ENCODE peak calls at places on chromosome 1, in ten cellular contexts. R is AG10803, K is foreskin keratinocyte, B is HFF-Myc, V is type B pancreatic cell, I is GM10248, T is OCI-LY7, G is AG09309, S is GM20000, J is neural crest cell. Q is an unnamed sample.
A peak's percentile ranks its signal among the peaks of the same experiment; 100 is the strongest.

GRCh38 chr1:1432951-1433803 is 2.3 kb upstream of the VWA1 start:
- DNase-seq in R (no peak), K (no peak), B (no peak), V (peak; percentile 77), I (peak; percentile 25), T (no peak), G (no peak), S (peak; percentile 47), J (peak; percentile 78), Q (peak; percentile 55)

GRCh38 chr1:209648931-209649776 is 3.1 kb downstream of the LAMB3 start:
- DNase-seq in R (peak; percentile 86), K (peak; percentile 66), B (peak; percentile 85), V (no peak), I (no peak), T (no peak), G (peak; percentile 89), S (no peak), J (no peak), Q (no peak)

GRCh38 chr1:208033236-208033635 is 122.3 kb upstream of the CD34 start:
- DNase-seq in R (no peak), K (no peak), B (no peak), V (no peak), I (no peak), T (no peak), G (no peak), S (no peak), J (no peak), Q (no peak)

GRCh38 chr1:19484793-19485361 is 462 bp downstream of the CAPZB start:
- DNase-seq in R (no peak), K (no peak), B (no peak), V (no peak), I (no peak), T (no peak), G (no peak), S (no peak), J (peak; percentile 46), Q (no peak)

GRCh38 chr1:6074192-6074901 is 28.7 kb downstream of the KCNAB2 start:
- DNase-seq in R (no peak), K (no peak), B (no peak), V (no peak), I (no peak), T (no peak), G (no peak), S (no peak), J (no peak), Q (no peak)

GRCh38 chr1:202710070-202711025 is at the start of gene SYT2:
- DNase-seq in R (no peak), K (no peak), B (no peak), V (peak; percentile 80), I (no peak), T (no peak), G (no peak), S (no peak), J (peak; percentile 57), Q (no peak)

GRCh38 chr1:12617511-12617900 is 504 bp downstream of the DHRS3 start:
- DNase-seq in R (no peak), K (no peak), B (no peak), V (no peak), I (peak; percentile 58), T (no peak), G (no peak), S (peak; percentile 65), J (no peak), Q (peak; percentile 66)

GRCh38 chr1:10803971-10804820 is 7.8 kb upstream of the CASZ1 start:
- DNase-seq in R (no peak), K (peak; percentile 71), B (no peak), V (no peak), I (no peak), T (no peak), G (no peak), S (no peak), J (no peak), Q (no peak)

GRCh38 chr1:20266141-20266540 is 24.5 kb upstream of the VWA5B1 start:
- DNase-seq in R (no peak), K (no peak), B (no peak), V (no peak), I (no peak), T (no peak), G (no peak), S (no peak), J (no peak), Q (no peak)

GRCh38 chr1:22714455-22714854 is 3.8 kb downstream of the EPHB2 start:
- DNase-seq in R (no peak), K (no peak), B (no peak), V (no peak), I (no peak), T (no peak), G (no peak), S (no peak), J (no peak), Q (no peak)

GRCh38 chr1:22711591-22712501 is 1.2 kb downstream of the EPHB2 start:
- DNase-seq in R (peak; percentile 13), K (no peak), B (no peak), V (no peak), I (no peak), T (no peak), G (no peak), S (peak; percentile 45), J (no peak), Q (no peak)

GRCh38 chr1:22710688-22711024 is at the start of gene EPHB2:
- DNase-seq in R (no peak), K (no peak), B (no peak), V (no peak), I (no peak), T (peak; percentile 62), G (no peak), S (peak; percentile 68), J (peak; percentile 58), Q (peak; percentile 72)

GRCh38 chr1:22711071-22711470 is 432 bp downstream of the EPHB2 start:
- DNase-seq in R (no peak), K (no peak), B (no peak), V (no peak), I (no peak), T (no peak), G (no peak), S (peak; percentile 56), J (no peak), Q (peak; percentile 50)

DNA sequence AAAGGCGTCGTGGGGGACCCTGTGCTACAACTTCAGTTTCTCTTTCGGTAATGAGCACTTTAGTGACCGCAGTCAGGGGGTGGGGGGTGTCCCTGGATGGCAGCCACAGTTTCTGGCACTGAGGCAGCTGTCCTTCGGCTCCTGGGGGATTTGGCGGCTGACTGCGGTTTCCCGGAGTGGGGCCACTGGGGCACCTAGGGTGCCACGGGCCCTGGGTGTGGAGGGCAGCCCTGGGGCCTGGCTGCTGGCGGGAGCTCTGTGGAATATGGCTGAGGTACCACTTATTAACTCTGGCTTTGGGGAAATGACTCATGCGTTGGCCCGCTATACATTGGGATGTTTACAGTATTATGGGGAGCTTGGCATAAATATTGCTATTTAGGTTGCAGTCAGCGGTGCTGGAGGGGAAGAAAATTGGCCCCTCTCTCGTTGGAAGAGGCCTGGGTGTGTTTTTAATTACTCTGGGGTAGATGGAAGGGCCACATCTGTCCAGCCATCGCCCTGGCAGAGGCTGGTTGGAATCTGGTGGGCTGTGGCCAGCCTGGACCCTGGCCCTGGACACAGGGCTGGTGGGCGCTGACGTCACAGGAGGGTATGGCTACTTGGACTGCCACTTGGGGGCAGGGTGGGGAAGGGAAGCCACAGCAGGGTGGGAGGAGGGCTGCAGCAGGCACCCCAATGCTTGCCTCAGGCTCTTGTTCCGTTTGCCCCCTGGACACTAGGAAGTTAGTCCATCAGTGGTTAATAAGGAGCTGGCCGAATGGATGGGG is 2.0 kb downstream of the EPHB2 start:
- DNase-seq in R (no peak), K (no peak), B (peak; percentile 79), V (no peak), I (peak; percentile 85), T (no peak), G (no peak), S (peak; percentile 90), J (no peak), Q (peak; percentile 60)
- TF ChIP-seq CTCF in R (no peak), K (no peak), B (no peak), V (no peak), I (no peak), T (no peak), G (no peak), S (no peak), J (no peak), Q (no peak)

GRCh38 chr1:44002606-44003157 is 11.3 kb downstream of the CCDC24 start:
- DNase-seq in R (no peak), K (no peak), B (no peak), V (no peak), I (no peak), T (no peak), G (no peak), S (no peak), J (no peak), Q (no peak)
- TF ChIP-seq CTCF in R (peak; percentile 19), K (no peak), B (peak; percentile 36), V (peak; percentile 61), I (no peak), T (peak; percentile 46), G (peak; percentile 17), S (no peak), J (peak; percentile 44), Q (peak; percentile 0)

DNA sequence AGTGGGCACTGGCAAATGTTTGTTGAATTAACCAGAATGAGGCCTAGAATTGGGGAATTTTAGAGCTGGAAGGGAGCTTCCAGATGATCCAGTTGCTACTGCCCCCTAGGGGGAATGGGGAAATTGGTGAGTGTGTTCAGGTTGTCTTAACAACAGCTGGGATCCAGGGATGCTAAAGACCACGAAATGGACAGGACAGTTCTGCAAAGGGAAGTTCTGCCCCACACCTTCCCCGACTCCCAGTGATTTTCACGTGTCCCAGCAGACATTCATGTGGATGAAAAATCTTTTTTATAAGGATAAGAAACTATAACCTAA is 33.9 kb downstream of the TRIM62 start:
- DNase-seq in R (peak; percentile 44), K (peak; percentile 28), B (no peak), V (no peak), I (no peak), T (no peak), G (no peak), S (no peak), J (no peak), Q (no peak)
- TF ChIP-seq CTCF in R (peak; percentile 59), K (peak; percentile 71), B (peak; percentile 64), V (peak; percentile 50), I (peak; percentile 29), T (peak; percentile 70), G (peak; percentile 59), S (no peak), J (peak; percentile 38), Q (peak; percentile 33)

GRCh38 chr1:163875927-163876320 is 554.2 kb downstream of the NUF2 start:
- DNase-seq in R (peak; percentile 97), K (no peak), B (no peak), V (no peak), I (no peak), T (no peak), G (peak; percentile 89), S (no peak), J (no peak), Q (no peak)

GRCh38 chr1:163876546-163876945 is 554.8 kb downstream of the NUF2 start:
- DNase-seq in R (no peak), K (no peak), B (no peak), V (no peak), I (no peak), T (no peak), G (no peak), S (no peak), J (no peak), Q (no peak)

GRCh38 chr1:163875214-163875926 is 553.6 kb downstream of the NUF2 start:
- DNase-seq in R (peak; percentile 98), K (peak; percentile 81), B (peak; percentile 96), V (no peak), I (no peak), T (no peak), G (peak; percentile 94), S (no peak), J (no peak), Q (no peak)

GRCh38 chr1:163872067-163872466 is 550.3 kb downstream of the NUF2 start:
- DNase-seq in R (peak; percentile 68), K (no peak), B (no peak), V (no peak), I (no peak), T (no peak), G (no peak), S (no peak), J (no peak), Q (no peak)

GRCh38 chr1:163874070-163874469 is 552.3 kb downstream of the NUF2 start:
- DNase-seq in R (peak; percentile 66), K (no peak), B (no peak), V (no peak), I (no peak), T (peak; percentile 0), G (no peak), S (no peak), J (no peak), Q (no peak)
- TF ChIP-seq CTCF in R (peak; percentile 60), K (peak; percentile 38), B (peak; percentile 60), V (peak; percentile 67), I (no peak), T (peak; percentile 61), G (peak; percentile 56), S (no peak), J (peak; percentile 57), Q (peak; percentile 25)